ENCODE peak calls at places on chromosomes 3 and 15, in four cellular contexts. C is PC-3, U is astrocyte, S is neural progenitor cell. Y is an unnamed sample.

GRCh38 chr3:66428733-66429132 is 72.1 kb downstream of the LRIG1 start:
- DNase-seq in C (peak), U (peak), S (no peak), Y (no peak)

GRCh38 chr3:123799544-123800351 is 84.4 kb downstream of the MYLK start:
- DNase-seq in C (no peak), U (peak), S (peak), Y (no peak)

GRCh38 chr3:41915353-41915752 is 46.5 kb downstream of the ULK4 start:
- DNase-seq in C (no peak), U (no peak), S (no peak), Y (no peak)

GRCh38 chr3:76362643-76363042 is 577.3 kb upstream of the ZNF717 start:
- DNase-seq in C (no peak), U (no peak), S (no peak), Y (no peak)

GRCh38 chr3:11350374-11350773 is 78.2 kb downstream of the ATG7 start:
- DNase-seq in C (peak), U (no peak), S (no peak), Y (no peak)

GRCh38 chr3:197285557-197285956 is 12.9 kb downstream of the DLG1 start:
- DNase-seq in C (no peak), U (no peak), S (no peak), Y (no peak)

GRCh38 chr3:126102011-126102410 is 18.1 kb upstream of the SLC41A3 start:
- DNase-seq in C (no peak), U (no peak), S (no peak), Y (no peak)

GRCh38 chr3:33716227-33716626 is 1.8 kb downstream of the CLASP2 start:
- DNase-seq in C (peak), U (no peak), S (no peak), Y (no peak)

GRCh38 chr3:167861649-167862048 is 126.1 kb downstream of the SERPINI1 start:
- DNase-seq in C (peak), U (peak), S (no peak), Y (peak)

GRCh38 chr3:177357352-177358084 is 160.2 kb upstream of the TBL1XR1 start:
- DNase-seq in C (peak), U (peak), S (peak), Y (no peak)

GRCh38 chr3:46670000-46670890 is 23.2 kb downstream of the ALS2CL start:
- DNase-seq in C (no peak), U (no peak), S (no peak), Y (no peak)

GRCh38 chr15:76863123-76863522 is 42.0 kb downstream of the SCAPER start:
- DNase-seq in C (no peak), U (no peak), S (peak), Y (no peak)

GRCh38 chr15:37483779-37484178 is 383.4 kb upstream of the MEIS2 start:
- DNase-seq in C (no peak), U (no peak), S (no peak), Y (no peak)

GRCh38 chr15:37481126-37481525 is 380.8 kb upstream of the MEIS2 start:
- DNase-seq in C (no peak), U (no peak), S (no peak), Y (no peak)

GRCh38 chr15:37485056-37485455 is 384.7 kb upstream of the MEIS2 start:
- DNase-seq in C (no peak), U (no peak), S (no peak), Y (no peak)

GRCh38 chr15:37480482-37480881 is 380.1 kb upstream of the MEIS2 start:
- DNase-seq in C (no peak), U (no peak), S (no peak), Y (no peak)
- H3K27ac ChIP-seq in C (no peak), U (no peak), S (no peak), Y (no peak)

GRCh38 chr3:180679178-180680096 is at the start of gene CCDC39:
- DNase-seq in C (peak), U (peak), S (peak), Y (no peak)
- TF ChIP-seq EZH2 in C (no peak), U (no peak), S (no peak), Y (peak)

GRCh38 chr15:90596943-90597342 is 67.2 kb downstream of the CRTC3 start:
- DNase-seq in C (no peak), U (no peak), S (no peak), Y (no peak)

GRCh38 chr15:90599116-90599515 is 69.4 kb downstream of the CRTC3 start:
- DNase-seq in C (no peak), U (no peak), S (no peak), Y (no peak)

GRCh38 chr15:90597477-90598052 is 67.8 kb downstream of the CRTC3 start:
- DNase-seq in C (no peak), U (no peak), S (no peak), Y (no peak)

GRCh38 chr15:90598679-90599078 is 69.0 kb downstream of the CRTC3 start:
- DNase-seq in C (no peak), U (no peak), S (no peak), Y (no peak)

DNA sequence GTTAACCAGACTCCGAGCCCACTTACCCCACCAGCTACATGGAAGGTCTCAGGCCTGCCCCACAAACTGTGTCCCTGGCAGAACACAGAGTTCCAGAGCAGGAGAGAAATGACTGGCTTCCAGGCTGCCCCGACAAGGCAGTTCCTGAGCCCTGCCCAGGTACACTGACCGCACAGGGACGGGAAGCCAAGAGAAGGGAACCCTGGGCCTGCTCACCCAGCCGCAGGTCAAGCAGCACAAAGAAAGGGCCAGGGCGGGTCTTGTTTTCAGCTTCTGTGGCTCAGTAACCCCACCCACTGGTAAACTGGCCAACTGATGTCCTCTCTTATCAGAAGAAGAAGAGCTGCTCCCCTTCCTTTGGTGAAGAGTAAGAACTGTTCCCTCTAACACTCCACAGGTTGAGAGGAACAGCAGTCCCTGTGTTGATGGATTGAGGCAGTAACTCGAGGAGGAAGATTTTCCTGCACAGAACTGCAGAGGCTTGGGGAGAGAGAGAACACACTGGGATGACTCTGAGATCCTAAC is 68.4 kb downstream of the CRTC3 start:
- DNase-seq in C (no peak), U (no peak), S (peak), Y (no peak)
- H3K9ac ChIP-seq in C (no peak), U (no peak), S (no peak), Y (no peak)

GRCh38 chr3:117602054-117602644 is 892.6 kb downstream of the TUSC7 start:
- DNase-seq in C (no peak), U (no peak), S (no peak), Y (no peak)
- H3K27ac ChIP-seq in C (no peak), U (no peak), S (no peak), Y (no peak)

GRCh38 chr3:13415236-13416001 is 4.7 kb downstream of the NUP210 start:
- DNase-seq in C (no peak), U (no peak), S (no peak), Y (no peak)

GRCh38 chr3:13420817-13421755 is 964 bp upstream of the NUP210 start:
- DNase-seq in C (no peak), U (no peak), S (no peak), Y (no peak)

GRCh38 chr3:13420051-13420816 is at the start of gene NUP210:
- DNase-seq in C (peak), U (no peak), S (peak), Y (no peak)

GRCh38 chr3:13416002-13416793 is 3.9 kb downstream of the NUP210 start:
- DNase-seq in C (no peak), U (no peak), S (peak), Y (no peak)

DNA sequence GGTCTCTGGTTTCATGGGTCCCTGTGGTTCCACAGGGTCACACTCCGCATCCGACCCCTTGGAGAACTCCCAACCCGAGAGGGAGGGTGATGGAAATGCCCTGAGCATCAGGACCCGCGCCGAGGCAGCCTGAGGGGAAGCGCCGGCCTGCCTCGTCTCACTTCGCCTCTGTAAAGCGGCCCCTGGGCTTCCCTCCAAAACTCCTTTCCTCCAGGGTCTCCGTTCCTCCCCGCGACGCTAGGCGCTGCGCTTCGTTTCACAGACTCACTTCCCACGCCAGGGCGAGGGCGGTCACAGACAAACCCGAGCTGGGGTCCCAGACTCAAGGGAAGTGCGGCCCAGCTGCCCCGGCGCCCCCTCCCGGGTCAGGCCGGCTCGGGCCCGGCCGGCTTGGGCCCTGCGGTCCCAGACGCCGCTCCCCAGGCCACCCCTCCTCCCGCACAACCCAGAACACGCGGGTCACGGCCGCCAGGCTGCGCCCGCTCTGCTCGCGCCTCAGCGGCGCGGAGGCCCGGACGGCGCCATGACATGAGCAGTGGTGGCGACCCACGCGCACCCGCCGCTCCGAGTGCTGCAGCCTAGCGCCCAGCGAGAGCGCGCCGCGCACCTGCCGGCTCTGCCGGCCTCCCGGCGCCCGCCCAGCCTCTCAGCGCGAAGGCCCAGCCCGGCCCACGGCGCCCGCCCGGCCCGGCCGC is 619 bp downstream of the NUP210 start:
- DNase-seq in C (peak), U (no peak), S (peak), Y (no peak)
- TF ChIP-seq EZH2 in C (no peak), U (peak), S (no peak), Y (no peak)